ENCODE peak calls at places on chromosomes 13 and 19, in four cellular contexts. One of them, this sample, is unnamed. For H3K27me3 and H3K4me1, the result is how much of the 10 kb centered on the place peaks cover.

GRCh38 chr19:33644284-33644836 is 22.6 kb downstream of the CHST8 start:
- DNase-seq in neural progenitor cell: no peak
- DNase-seq in heart left ventricle: no peak
- DNase-seq in pancreas: no peak
- DNase-seq in this sample: no peak

GRCh38 chr13:107650081-107650701 is 565.1 kb downstream of the LIG4 start:
- DNase-seq in neural progenitor cell: peak
- DNase-seq in heart left ventricle: peak
- DNase-seq in pancreas: peak
- DNase-seq in this sample: peak

GRCh38 chr13:101942038-101942437 is 459.8 kb downstream of the FGF14 start:
- DNase-seq in neural progenitor cell: peak
- DNase-seq in heart left ventricle: no peak
- DNase-seq in pancreas: no peak
- DNase-seq in this sample: peak

GRCh38 chr13:30918662-30919405 is 12.8 kb downstream of the MEDAG start:
- DNase-seq in neural progenitor cell: no peak
- DNase-seq in heart left ventricle: no peak
- DNase-seq in pancreas: no peak
- DNase-seq in this sample: no peak

GRCh38 chr13:28557725-28558124 is 62.8 kb upstream of the FLT1 start:
- DNase-seq in neural progenitor cell: no peak
- DNase-seq in heart left ventricle: no peak
- DNase-seq in pancreas: no peak
- DNase-seq in this sample: no peak

GRCh38 chr19:17872251-17873001 is 681 bp downstream of the SLC5A5 start:
- DNase-seq in neural progenitor cell: no peak
- DNase-seq in heart left ventricle: no peak
- DNase-seq in pancreas: no peak
- DNase-seq in this sample: peak

GRCh38 chr19:50639121-50640112 is at the start of gene SYT3:
- DNase-seq in neural progenitor cell: peak
- DNase-seq in heart left ventricle: peak
- DNase-seq in pancreas: peak
- DNase-seq in this sample: no peak

GRCh38 chr19:40231544-40232424 is 5.3 kb upstream of the CCNP start:
- DNase-seq in neural progenitor cell: peak
- DNase-seq in heart left ventricle: peak
- DNase-seq in pancreas: no peak
- DNase-seq in this sample: no peak

GRCh38 chr13:112245179-112245724 is 130.9 kb upstream of the SPACA7 start:
- DNase-seq in neural progenitor cell: no peak
- DNase-seq in heart left ventricle: no peak
- DNase-seq in pancreas: no peak
- DNase-seq in this sample: no peak

GRCh38 chr13:32246468-32246867 is 68.7 kb downstream of the ZAR1L start:
- DNase-seq in neural progenitor cell: peak
- DNase-seq in heart left ventricle: peak
- DNase-seq in pancreas: no peak
- DNase-seq in this sample: peak

GRCh38 chr19:33407716-33408115 is 34.2 kb downstream of the CEBPG start:
- DNase-seq in neural progenitor cell: no peak
- DNase-seq in heart left ventricle: peak
- DNase-seq in pancreas: peak
- DNase-seq in this sample: no peak

GRCh38 chr13:101996906-101997408 is 404.9 kb downstream of the FGF14 start:
- DNase-seq in neural progenitor cell: no peak
- DNase-seq in heart left ventricle: peak
- DNase-seq in pancreas: no peak
- DNase-seq in this sample: no peak

GRCh38 chr19:11151181-11151580 is 4.4 kb downstream of the SPC24 start:
- DNase-seq in neural progenitor cell: no peak
- DNase-seq in heart left ventricle: peak
- DNase-seq in pancreas: no peak
- DNase-seq in this sample: no peak

GRCh38 chr13:23289917-23290357 is 109.2 kb downstream of the SGCG start:
- DNase-seq in neural progenitor cell: no peak
- DNase-seq in heart left ventricle: no peak
- DNase-seq in pancreas: no peak
- DNase-seq in this sample: no peak

GRCh38 chr19:12967907-12968306 is 1.5 kb upstream of the DAND5 start:
- DNase-seq in neural progenitor cell: no peak
- DNase-seq in heart left ventricle: no peak
- DNase-seq in pancreas: no peak
- DNase-seq in this sample: no peak

GRCh38 chr13:48938308-48938943 is 37.3 kb upstream of the FNDC3A start:
- DNase-seq in neural progenitor cell: no peak
- DNase-seq in heart left ventricle: no peak
- DNase-seq in pancreas: no peak
- DNase-seq in this sample: no peak

GRCh38 chr13:51935326-51936171 is 73.8 kb downstream of the CCDC70 start:
- DNase-seq in neural progenitor cell: peak
- DNase-seq in heart left ventricle: no peak
- DNase-seq in pancreas: no peak
- DNase-seq in this sample: no peak

GRCh38 chr19:35240322-35240721 is 8.5 kb upstream of the LSR start:
- DNase-seq in neural progenitor cell: no peak
- DNase-seq in heart left ventricle: no peak
- DNase-seq in pancreas: no peak
- DNase-seq in this sample: no peak

GRCh38 chr13:79662882-79663281 is 181.9 kb downstream of the NDFIP2 start:
- DNase-seq in neural progenitor cell: no peak
- DNase-seq in heart left ventricle: peak
- DNase-seq in pancreas: no peak
- DNase-seq in this sample: no peak

GRCh38 chr19:7558667-7559066 is 23.1 kb downstream of the PNPLA6 start:
- DNase-seq in neural progenitor cell: no peak
- DNase-seq in heart left ventricle: no peak
- DNase-seq in pancreas: no peak
- DNase-seq in this sample: no peak

GRCh38 chr19:53882391-53883050 is 524 bp downstream of the PRKCG start:
- DNase-seq in neural progenitor cell: no peak
- DNase-seq in heart left ventricle: no peak
- DNase-seq in pancreas: no peak
- DNase-seq in this sample: no peak

GRCh38 chr13:65275838-65276630 is 1954.1 kb downstream of the PCDH9 start:
- DNase-seq in neural progenitor cell: no peak
- DNase-seq in heart left ventricle: no peak
- DNase-seq in pancreas: no peak
- DNase-seq in this sample: no peak
- H3K27ac ChIP-seq in neural progenitor cell: no peak
- H3K27ac ChIP-seq in heart left ventricle: no peak
- H3K27ac ChIP-seq in pancreas: no peak
- H3K27ac ChIP-seq in this sample: no peak

GRCh38 chr19:42153606-42154405 is 21.6 kb upstream of the POU2F2 start:
- DNase-seq in neural progenitor cell: no peak
- DNase-seq in heart left ventricle: no peak
- DNase-seq in pancreas: no peak
- DNase-seq in this sample: no peak
- H3K27me3 ChIP-seq in neural progenitor cell: under half
- H3K27me3 ChIP-seq in heart left ventricle: under half
- H3K27me3 ChIP-seq in pancreas: under half
- H3K27me3 ChIP-seq in this sample: under half

DNA sequence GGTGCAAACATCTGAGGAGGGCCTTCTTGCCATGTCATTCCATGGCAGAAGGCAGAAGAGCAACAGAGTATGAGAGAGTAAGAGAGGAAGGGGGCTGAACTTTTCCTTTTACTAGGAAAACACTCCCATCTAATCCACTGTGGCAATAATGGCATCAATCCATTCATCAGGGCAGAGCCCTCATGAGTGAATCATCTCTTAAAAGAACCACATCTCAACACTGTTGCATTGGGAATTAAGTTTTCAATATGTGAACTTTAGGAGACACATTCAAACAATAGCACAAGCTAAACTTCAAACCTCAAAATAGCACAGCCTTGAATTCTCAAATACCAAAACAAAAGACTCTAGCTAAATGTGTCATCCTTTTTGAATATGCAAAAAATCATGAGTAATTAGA is 264.5 kb downstream of the KCTD12 start:
- DNase-seq in neural progenitor cell: no peak
- DNase-seq in heart left ventricle: no peak
- DNase-seq in pancreas: no peak
- DNase-seq in this sample: no peak
- H3K4me1 ChIP-seq in neural progenitor cell: under half
- H3K4me1 ChIP-seq in heart left ventricle: under half
- H3K4me1 ChIP-seq in pancreas: under half
- H3K4me1 ChIP-seq in this sample: under half

GRCh38 chr19:46356670-46357055 is 9.8 kb downstream of the PPP5C start:
- DNase-seq in neural progenitor cell: no peak
- DNase-seq in heart left ventricle: no peak
- DNase-seq in pancreas: no peak
- DNase-seq in this sample: no peak

GRCh38 chr19:46357846-46358583 is 11.1 kb downstream of the PPP5C start:
- DNase-seq in neural progenitor cell: no peak
- DNase-seq in heart left ventricle: no peak
- DNase-seq in pancreas: no peak
- DNase-seq in this sample: no peak

GRCh38 chr19:46353730-46354528 is 7.0 kb downstream of the PPP5C start:
- DNase-seq in neural progenitor cell: no peak
- DNase-seq in heart left ventricle: no peak
- DNase-seq in pancreas: peak
- DNase-seq in this sample: no peak

GRCh38 chr19:46355234-46355990 is 8.5 kb downstream of the PPP5C start:
- DNase-seq in neural progenitor cell: no peak
- DNase-seq in heart left ventricle: no peak
- DNase-seq in pancreas: no peak
- DNase-seq in this sample: no peak

GRCh38 chr19:46355991-46356669 is 9.2 kb downstream of the PPP5C start:
- DNase-seq in neural progenitor cell: no peak
- DNase-seq in heart left ventricle: no peak
- DNase-seq in pancreas: no peak
- DNase-seq in this sample: no peak
- H3K27ac ChIP-seq in neural progenitor cell: no peak
- H3K27ac ChIP-seq in heart left ventricle: no peak
- H3K27ac ChIP-seq in pancreas: no peak
- H3K27ac ChIP-seq in this sample: no peak

GRCh38 chr13:99746857-99747710 is 224.5 kb downstream of the ZIC5 start:
- DNase-seq in neural progenitor cell: peak
- DNase-seq in heart left ventricle: no peak
- DNase-seq in pancreas: no peak
- DNase-seq in this sample: no peak
- H3K27me3 ChIP-seq in neural progenitor cell: under half
- H3K27me3 ChIP-seq in heart left ventricle: under half
- H3K27me3 ChIP-seq in pancreas: under half
- H3K27me3 ChIP-seq in this sample: under half

This sample was measured in CD4-positive, CD25-positive, alpha-beta regulatory T cell.